ENCODE peak calls at places on chromosomes 16 and 17, in four cellular contexts. G, X, Z and H are unnamed samples.

GRCh38 chr16:19860146-19861030 is 24.3 kb downstream of the GPRC5B start:
- DNase-seq in G (no peak), Z (no peak), X (no peak), H (no peak)

GRCh38 chr16:58393138-58393504 is 850 bp downstream of the GINS3 start:
- DNase-seq in X (peak; percentile 15), Z (peak; percentile 21), G (no peak), H (no peak)

GRCh38 chr17:8175795-8176196 is 384 bp downstream of the TMEM107 start:
- DNase-seq in X (no peak), G (no peak), Z (no peak), H (peak; percentile 39)

GRCh38 chr16:28107232-28107631 is 43.7 kb upstream of the GSG1L start:
- DNase-seq in G (no peak), Z (no peak), X (no peak), H (no peak)

GRCh38 chr16:13997933-13998332 is 73.2 kb upstream of the MRTFB start:
- DNase-seq in G (no peak), X (peak; percentile 48), Z (no peak), H (no peak)

GRCh38 chr16:78147846-78148535 is 48.5 kb downstream of the WWOX start:
- DNase-seq in G (no peak), X (no peak), Z (no peak), H (no peak)

GRCh38 chr17:65743313-65743665 is 181.8 kb upstream of the AXIN2 start:
- DNase-seq in Z (no peak), G (no peak), X (no peak), H (no peak)

GRCh38 chr16:14050297-14051027 is 20.7 kb upstream of the MRTFB start:
- DNase-seq in Z (no peak), G (peak; percentile 57), X (no peak), H (peak; percentile 48)

GRCh38 chr17:82300228-82300627 is 17.2 kb downstream of the CD7 start:
- DNase-seq in X (no peak), Z (no peak), G (no peak), H (no peak)
- TF ChIP-seq EP300 in X (no peak), Z (no peak), G (no peak), H (no peak)

GRCh38 chr16:11691235-11691634 is 23.0 kb downstream of the SNN start:
- DNase-seq in G (no peak), Z (no peak), X (no peak), H (no peak)

GRCh38 chr16:11687606-11688519 is 19.6 kb downstream of the SNN start:
- DNase-seq in G (no peak), Z (no peak), X (no peak), H (no peak)

GRCh38 chr16:11686713-11687112 is 18.5 kb downstream of the SNN start:
- DNase-seq in G (no peak), X (no peak), Z (no peak), H (no peak)

GRCh38 chr16:11688520-11688886 is 20.2 kb downstream of the SNN start:
- DNase-seq in G (no peak), X (no peak), Z (no peak), H (no peak)

GRCh38 chr16:11689031-11689840 is 21.0 kb downstream of the SNN start:
- DNase-seq in X (no peak), Z (no peak), G (no peak), H (no peak)
- TF ChIP-seq JUN in X (no peak), Z (no peak), G (no peak), H (no peak)

DNA sequence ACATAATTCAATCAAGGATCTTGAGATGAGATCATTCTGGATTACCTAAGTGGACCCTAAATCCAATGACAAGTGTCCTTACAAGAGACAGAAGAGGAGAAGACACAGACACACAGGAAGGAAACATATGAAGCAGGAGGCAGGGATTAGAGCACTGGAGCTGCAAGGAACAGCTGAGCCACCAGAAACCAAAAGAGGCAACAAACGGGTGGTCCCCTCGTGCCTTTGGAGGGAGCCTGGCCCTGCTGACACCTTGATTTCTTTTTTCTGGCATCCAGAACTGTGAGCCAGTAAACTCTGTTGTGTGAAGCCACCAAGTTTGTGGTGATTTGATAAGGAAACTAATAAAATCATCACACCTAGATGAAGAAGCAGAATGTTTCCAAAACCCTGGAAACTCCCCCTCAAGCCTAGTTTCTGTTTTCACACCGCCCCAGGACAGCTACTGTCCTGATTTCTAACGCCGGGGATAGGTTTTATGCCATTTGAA is 115.2 kb downstream of the PITPNC1 start:
- DNase-seq in G (no peak), X (no peak), Z (no peak), H (no peak)
- TF ChIP-seq EP300 in G (no peak), X (no peak), Z (no peak), H (no peak)

GRCh38 chr16:85788819-85789218 is 10.5 kb downstream of the EMC8 start:
- DNase-seq in X (no peak), G (no peak), Z (no peak), H (no peak)

GRCh38 chr16:85783441-85783840 is 15.9 kb downstream of the EMC8 start:
- DNase-seq in X (no peak), Z (no peak), G (no peak), H (no peak)

GRCh38 chr16:85782476-85782875 is 16.9 kb downstream of the EMC8 start:
- DNase-seq in G (no peak), Z (no peak), X (no peak), H (no peak)

GRCh38 chr16:85784813-85785212 is 14.5 kb downstream of the EMC8 start:
- DNase-seq in Z (no peak), X (no peak), G (no peak), H (no peak)

GRCh38 chr16:85785927-85786326 is 13.4 kb downstream of the EMC8 start:
- DNase-seq in G (no peak), Z (no peak), X (no peak), H (no peak)
- TF ChIP-seq JUN in G (no peak), Z (no peak), X (no peak), H (no peak)

GRCh38 chr17:76581515-76581914 is 4.1 kb downstream of the ST6GALNAC2 start:
- DNase-seq in X (no peak), G (no peak), Z (no peak), H (no peak)
- TF ChIP-seq EP300 in X (no peak), G (no peak), Z (no peak), H (no peak)

GRCh38 chr16:49952386-49952785 is 72.6 kb upstream of the CNEP1R1 start:
- DNase-seq in G (no peak), X (no peak), Z (no peak), H (peak; percentile 16)
- TF ChIP-seq JUN in G (no peak), X (no peak), Z (no peak), H (no peak)

GRCh38 chr17:41624208-41625101 is at the start of gene KRT17:
- DNase-seq in G (no peak), Z (peak; percentile 63), X (no peak), H (no peak)
- TF ChIP-seq EP300 in G (no peak), Z (no peak), X (no peak), H (no peak)

DNA sequence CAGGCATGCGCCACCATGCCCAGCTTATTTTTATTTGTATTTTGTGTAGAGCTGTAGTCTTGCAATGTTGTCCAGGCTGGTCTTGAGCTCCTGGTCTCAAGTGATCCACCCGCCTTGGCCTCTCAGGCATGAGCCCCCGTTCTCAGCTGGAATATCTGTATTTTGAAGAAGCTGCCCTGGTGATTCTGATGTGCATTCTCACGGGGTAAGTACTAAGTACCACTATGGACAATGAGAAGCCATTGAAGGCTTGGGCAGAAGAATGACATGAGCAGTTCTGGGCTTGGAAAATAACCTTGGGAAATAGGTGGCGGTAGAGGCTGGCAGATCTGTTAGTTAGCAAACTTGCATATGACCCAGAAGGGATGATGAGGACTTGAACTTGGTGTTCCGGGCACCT is 15.6 kb upstream of the NKD1 start:
- DNase-seq in G (peak; percentile 11), X (no peak), Z (no peak), H (no peak)
- TF ChIP-seq JUN in G (no peak), X (no peak), Z (no peak), H (no peak)

GRCh38 chr16:85396879-85397871 is 215.9 kb upstream of the GSE1 start:
- DNase-seq in Z (peak; percentile 81), X (peak; percentile 49), G (peak; percentile 53), H (no peak)

GRCh38 chr16:85393674-85394510 is 219.2 kb upstream of the GSE1 start:
- DNase-seq in Z (peak; percentile 93), X (no peak), G (peak; percentile 97), H (peak; percentile 84)

GRCh38 chr16:85394511-85395206 is 218.5 kb upstream of the GSE1 start:
- DNase-seq in Z (no peak), X (no peak), G (peak; percentile 46), H (no peak)

GRCh38 chr16:85395913-85396878 is 216.9 kb upstream of the GSE1 start:
- DNase-seq in G (peak; percentile 52), X (no peak), Z (no peak), H (no peak)

DNA sequence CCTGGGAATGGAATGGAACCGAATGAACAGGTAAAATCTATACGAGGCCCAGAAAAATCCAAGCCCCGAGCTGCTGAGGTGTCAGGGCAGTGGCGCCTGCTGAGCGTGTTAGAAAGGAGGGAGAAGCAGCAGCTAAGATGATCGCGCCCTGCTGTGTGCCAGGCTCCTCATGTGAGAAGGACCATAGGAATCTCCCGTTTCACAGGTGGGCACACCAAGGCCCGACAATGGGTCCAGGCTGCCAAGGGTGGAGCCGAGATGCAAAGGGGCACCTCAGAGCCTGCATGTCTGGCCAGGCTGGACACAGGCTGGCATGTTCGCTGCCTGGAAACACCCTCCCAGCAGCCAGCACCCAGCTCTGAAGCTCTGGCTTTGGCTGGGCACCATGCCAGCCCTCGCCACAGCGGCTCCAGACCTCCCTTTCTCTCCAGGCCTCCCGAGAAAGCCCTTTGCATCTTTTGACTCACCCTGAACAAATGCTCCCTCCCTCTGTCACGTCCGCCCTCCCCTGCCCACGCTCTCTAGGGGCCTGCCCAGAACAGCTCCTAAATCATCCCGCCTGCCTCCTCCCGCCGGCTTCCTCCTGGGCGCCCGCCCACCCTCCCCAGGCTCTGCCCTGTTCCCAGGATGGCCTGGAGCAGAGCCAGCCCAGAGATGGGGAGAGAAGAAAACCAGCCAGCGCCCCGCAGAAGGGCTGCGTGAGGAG is 217.8 kb upstream of the GSE1 start:
- DNase-seq in G (peak; percentile 49), Z (peak; percentile 80), X (peak; percentile 37), H (peak; percentile 91)
- TF ChIP-seq EP300 in G (no peak), Z (no peak), X (no peak), H (no peak)

GRCh38 chr16:17384473-17384872 is 86.3 kb downstream of the XYLT1 start:
- DNase-seq in X (no peak), G (no peak), Z (no peak), H (no peak)
- TF ChIP-seq JUN in X (no peak), G (no peak), Z (no peak), H (no peak)